ENCODE peak calls at places on chromosomes 11 and 22, in four cellular contexts. I, H, V and K are unnamed samples.

GRCh38 chr11:94181943-94182342 is 53.3 kb downstream of the PANX1 start:
- DNase-seq in I (no peak), H (no peak), V (no peak), K (no peak)

GRCh38 chr11:122229078-122229477 is 113.1 kb upstream of the BLID start:
- DNase-seq in H (no peak), I (no peak), V (no peak), K (no peak)

GRCh38 chr11:80925291-80925690 is 1484.5 kb upstream of the TENM4 start:
- DNase-seq in V (no peak), H (no peak), I (no peak), K (no peak)

GRCh38 chr11:102158151-102158734 is 48.0 kb downstream of the YAP1 start:
- DNase-seq in H (no peak), V (no peak), I (no peak), K (no peak)

GRCh38 chr11:44110231-44110679 is 14.8 kb downstream of the EXT2 start:
- DNase-seq in V (peak; percentile 27), H (peak; percentile 24), I (no peak), K (peak; percentile 40)

GRCh38 chr22:42959472-42960145 is 55.3 kb downstream of the PACSIN2 start:
- DNase-seq in I (no peak), V (no peak), H (peak; percentile 80), K (peak; percentile 58)

GRCh38 chr22:50192825-50193204 is 7.1 kb downstream of the TRABD start:
- DNase-seq in V (peak; percentile 54), H (no peak), I (no peak), K (no peak)

GRCh38 chr11:16936643-16937042 is 77.6 kb downstream of the PLEKHA7 start:
- DNase-seq in I (no peak), V (no peak), H (no peak), K (no peak)

GRCh38 chr22:32165692-32166091 is 6.6 kb upstream of the C22orf42 start:
- DNase-seq in H (no peak), V (no peak), I (no peak), K (no peak)

GRCh38 chr11:109939176-109939810 is 153.9 kb upstream of the ZC3H12C start:
- DNase-seq in I (no peak), V (no peak), H (peak; percentile 67), K (peak; percentile 57)

GRCh38 chr11:119066481-119066880 is 1.1 kb upstream of the VPS11 start:
- DNase-seq in I (no peak), H (no peak), V (no peak), K (no peak)

GRCh38 chr11:79108851-79109250 is 332.0 kb downstream of the TENM4 start:
- DNase-seq in H (no peak), V (no peak), I (no peak), K (no peak)

GRCh38 chr11:1279674-1280055 is 29.8 kb downstream of the TOLLIP start:
- DNase-seq in H (no peak), V (no peak), I (no peak), K (no peak)

GRCh38 chr22:49801391-49802060 is 26.1 kb downstream of the BRD1 start:
- DNase-seq in I (no peak), H (no peak), V (no peak), K (peak; percentile 48)

GRCh38 chr11:100602716-100603115 is 84.4 kb upstream of the ARHGAP42 start:
- DNase-seq in H (no peak), V (no peak), I (no peak), K (no peak)

GRCh38 chr22:19977296-19978243 is 36.0 kb upstream of the TXNRD2 start:
- DNase-seq in I (no peak), V (no peak), H (no peak), K (no peak)

GRCh38 chr11:105769627-105770026 is 159.8 kb downstream of the GRIA4 start:
- DNase-seq in V (no peak), H (no peak), I (no peak), K (no peak)

GRCh38 chr22:39995346-39996252 is 845 bp downstream of the FAM83F start:
- DNase-seq in V (no peak), H (no peak), I (no peak), K (no peak)

GRCh38 chr11:33147559-33147958 is 13.7 kb downstream of the CSTF3 start:
- DNase-seq in H (no peak), V (no peak), I (no peak), K (no peak)

GRCh38 chr11:118939948-118940598 is 14.3 kb upstream of the BCL9L start:
- DNase-seq in V (no peak), H (no peak), I (no peak), K (no peak)

GRCh38 chr11:64164392-64165312 is 1.3 kb downstream of the MACROD1 start:
- DNase-seq in H (no peak), I (no peak), V (no peak), K (peak; percentile 91)

GRCh38 chr11:130163346-130164220 is 4.0 kb downstream of the ST14 start:
- DNase-seq in H (no peak), V (no peak), I (peak; percentile 84), K (no peak)

GRCh38 chr22:50101870-50102565 is 12.2 kb downstream of the MOV10L1 start:
- DNase-seq in I (no peak), V (no peak), H (no peak), K (no peak)

GRCh38 chr11:43998308-43998707 is 49.5 kb upstream of the ACCSL start:
- DNase-seq in V (no peak), I (no peak), H (no peak), K (no peak)

GRCh38 chr22:42796081-42796480 is 61.0 kb downstream of the ARFGAP3 start:
- DNase-seq in V (no peak), I (peak; percentile 30), H (no peak), K (no peak)

GRCh38 chr11:21582791-21583190 is 610.1 kb upstream of the ANO5 start:
- DNase-seq in H (no peak), V (no peak), I (no peak), K (no peak)

GRCh38 chr11:111569476-111569875 is 29.0 kb downstream of the LAYN start:
- DNase-seq in I (no peak), V (no peak), H (no peak), K (no peak)

GRCh38 chr11:134349802-134350355 is 18.1 kb downstream of the GLB1L2 start:
- DNase-seq in I (peak; percentile 30), V (no peak), H (no peak), K (no peak)

GRCh38 chr11:114285599-114285998 is 10.6 kb upstream of the NNMT start:
- DNase-seq in H (peak; percentile 30), I (no peak), V (no peak), K (no peak)